ENCODE peak calls at places on chromosomes 13 and 19, in four cellular contexts. T, R, M and C are unnamed samples.

GRCh38 chr19:43532571-43532961 is 422 bp upstream of the ZNF575 start:
- DNase-seq in R (no peak), M (no peak), T (no peak), C (no peak)

GRCh38 chr19:7337380-7338194 is 11.2 kb upstream of the ARHGEF18 start:
- DNase-seq in T (no peak), R (no peak), M (no peak), C (no peak)

GRCh38 chr19:33350538-33351309 is 22.8 kb upstream of the CEBPG start:
- DNase-seq in M (peak; percentile 63), R (no peak), T (no peak), C (no peak)

GRCh38 chr13:19680751-19681150 is 47.3 kb downstream of the MPHOSPH8 start:
- DNase-seq in R (no peak), T (no peak), M (no peak), C (no peak)

GRCh38 chr19:48992571-48993174 is 436 bp downstream of the GYS1 start:
- DNase-seq in R (no peak), M (no peak), T (no peak), C (no peak)

GRCh38 chr19:43704002-43704705 is 11.7 kb upstream of the IRGC start:
- DNase-seq in M (no peak), R (no peak), T (no peak), C (no peak)

GRCh38 chr13:73338389-73338788 is 279.6 kb downstream of the KLF5 start:
- DNase-seq in T (no peak), R (no peak), M (no peak), C (no peak)

GRCh38 chr13:33079960-33080359 is 63.7 kb downstream of the KL start:
- DNase-seq in R (no peak), M (no peak), T (no peak), C (no peak)

GRCh38 chr13:98503175-98504028 is 73.5 kb downstream of the STK24 start:
- DNase-seq in M (no peak), R (no peak), T (no peak), C (no peak)

GRCh38 chr19:16886305-16886880 is 2.4 kb upstream of the F2RL3 start:
- DNase-seq in T (no peak), M (no peak), R (peak; percentile 73), C (no peak)

GRCh38 chr19:16351133-16351809 is 26.6 kb downstream of the KLF2 start:
- DNase-seq in T (no peak), R (no peak), M (no peak), C (no peak)

GRCh38 chr13:44198826-44199225 is 174.8 kb upstream of the SERP2 start:
- DNase-seq in R (no peak), T (no peak), M (no peak), C (no peak)

GRCh38 chr19:29016926-29017760 is 195.8 kb downstream of the UQCRFS1 start:
- DNase-seq in M (no peak), T (no peak), R (no peak), C (no peak)

GRCh38 chr19:7010722-7011593 is 10.3 kb downstream of the MBD3L2B start:
- DNase-seq in R (no peak), T (no peak), M (no peak), C (no peak)

GRCh38 chr13:95301135-95301946 is at the start of gene ABCC4:
- DNase-seq in R (peak; percentile 70), M (peak; percentile 22), T (no peak), C (no peak)

GRCh38 chr19:5002143-5002542 is 33.2 kb downstream of the KDM4B start:
- DNase-seq in T (no peak), R (no peak), M (no peak), C (peak; percentile 43)

GRCh38 chr13:101751488-101751887 is 299.0 kb downstream of the ITGBL1 start:
- DNase-seq in T (no peak), M (no peak), R (no peak), C (peak; percentile 11)

GRCh38 chr13:55553736-55554135 is 1587.0 kb upstream of the PRR20A start:
- DNase-seq in T (no peak), M (no peak), R (no peak), C (no peak)

GRCh38 chr13:31037874-31038475 is 105.5 kb downstream of the TEX26 start:
- DNase-seq in R (no peak), M (no peak), T (no peak), C (no peak)

GRCh38 chr19:21202865-21203494 is 61.1 kb downstream of the ZNF431 start:
- DNase-seq in T (no peak), R (no peak), M (no peak), C (no peak)

GRCh38 chr19:50178320-50178719 is 15.2 kb upstream of the IZUMO2 start:
- DNase-seq in M (no peak), R (no peak), T (no peak), C (no peak)

DNA sequence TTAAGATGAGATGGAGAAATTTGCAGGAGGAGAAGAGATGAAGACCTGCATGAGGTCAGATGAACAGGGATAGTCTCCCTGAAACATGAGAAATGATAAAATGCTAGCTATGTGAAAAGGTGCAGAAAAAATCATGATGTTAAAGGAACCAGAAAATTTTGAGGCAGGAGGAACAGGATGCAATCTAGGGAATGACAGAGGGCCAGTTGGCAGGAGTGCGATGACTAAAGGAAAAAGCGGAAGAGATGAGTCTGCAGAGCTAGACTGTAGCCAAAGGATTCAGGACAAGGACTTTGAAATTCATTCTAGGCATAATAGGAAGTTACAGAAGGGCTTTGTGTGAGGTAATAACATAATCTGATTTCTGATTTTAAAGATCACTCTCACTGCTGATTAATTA is 77.9 kb downstream of the TRPC4 start:
- DNase-seq in M (no peak), R (no peak), T (no peak), C (no peak)
- H3K27me3 ChIP-seq in M (no peaks in the 10 kb centered on the region), R (no peaks in the 10 kb centered on the region), T (no peaks in the 10 kb centered on the region), C (no peaks in the 10 kb centered on the region)

DNA sequence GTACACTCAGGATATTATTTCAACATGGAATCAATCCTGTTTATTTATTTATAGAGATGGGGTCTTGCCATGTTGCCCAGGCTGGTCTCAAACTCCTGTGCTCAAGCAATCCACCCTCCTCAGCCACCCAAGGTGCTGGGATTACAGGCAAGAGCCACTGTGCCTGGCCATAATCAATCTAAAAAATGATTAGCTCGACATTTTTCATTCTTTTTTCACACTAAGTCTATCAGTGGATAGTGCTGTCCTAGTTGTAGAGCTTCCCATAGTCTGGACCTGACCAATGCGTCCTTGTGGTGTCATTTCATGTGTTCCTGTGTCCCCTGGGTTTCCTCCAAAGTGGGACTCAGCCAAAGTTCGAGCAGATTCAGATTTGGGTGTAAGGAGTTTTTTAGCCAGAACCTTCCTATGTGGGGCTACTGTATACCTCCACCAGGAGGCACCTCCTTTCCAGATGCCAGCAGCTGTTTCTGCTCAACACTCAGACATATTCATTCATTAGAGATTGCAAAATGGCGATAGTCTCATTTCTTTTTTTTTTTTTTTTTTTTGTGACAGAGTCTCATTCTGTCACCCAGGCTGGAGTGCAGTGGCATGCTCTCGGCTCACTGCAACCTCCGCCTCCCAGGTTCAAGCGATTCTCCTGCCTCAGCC is 61.1 kb downstream of the MAP4K1 start:
- DNase-seq in R (no peak), T (no peak), M (no peak), C (no peak)
- TF ChIP-seq CTCF in R (no peak), T (peak; percentile 6), M (no peak), C (no peak)

DNA sequence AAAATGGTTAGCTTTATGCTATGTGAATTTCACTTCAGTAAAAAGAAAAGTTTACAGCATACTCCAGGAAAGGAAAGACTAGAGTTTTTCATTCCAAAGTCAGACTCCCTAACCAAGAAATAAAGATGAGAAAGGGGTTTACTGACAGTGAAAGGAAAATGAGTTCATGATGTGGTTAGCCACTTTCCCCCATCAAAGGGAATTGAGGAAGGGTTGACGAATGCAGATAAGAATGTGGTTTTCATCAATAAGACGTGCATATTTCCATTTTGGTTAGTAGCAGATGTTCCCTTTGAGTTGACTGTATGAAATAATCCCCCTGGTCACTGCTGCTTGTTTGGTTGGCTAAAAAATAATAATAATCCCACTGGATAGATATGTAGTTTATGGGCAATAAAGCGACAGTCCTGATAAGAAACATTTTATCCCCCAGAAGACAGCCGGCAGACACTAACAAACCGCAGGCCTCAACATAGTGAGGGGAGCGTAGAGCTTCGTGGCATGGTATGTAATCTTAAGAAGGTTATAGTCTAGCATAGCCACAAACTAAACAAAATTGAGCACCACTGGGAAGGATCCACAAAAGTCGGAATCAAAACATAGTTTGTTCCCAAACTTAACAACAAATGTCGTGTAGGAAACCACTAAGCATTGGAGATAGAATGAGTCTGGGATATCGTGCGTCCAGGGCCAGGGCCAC is 114.8 kb downstream of the COL4A2 start:
- DNase-seq in T (no peak), M (no peak), R (no peak), C (no peak)
- H3K4me3 ChIP-seq in T (no peak overlapping the region), M (no peak overlapping the region), R (no peak overlapping the region), C (no peak overlapping the region)

GRCh38 chr19:45496349-45496953 is 396 bp downstream of the RTN2 start:
- DNase-seq in M (no peak), R (no peak), T (no peak), C (no peak)
- H3K27me3 ChIP-seq in M (peaks cover 16% of the 10 kb centered on the region), R (peaks cover 42% of the 10 kb centered on the region), T (no peaks in the 10 kb centered on the region), C (no peaks in the 10 kb centered on the region)

GRCh38 chr19:32252333-32252669 is 93.1 kb upstream of the ZNF507 start:
- DNase-seq in T (no peak), M (no peak), R (no peak), C (no peak)

GRCh38 chr19:32256341-32256975 is 89.0 kb upstream of the ZNF507 start:
- DNase-seq in M (no peak), R (no peak), T (no peak), C (no peak)

GRCh38 chr19:32255566-32256295 is 89.7 kb upstream of the ZNF507 start:
- DNase-seq in M (no peak), R (no peak), T (no peak), C (no peak)

GRCh38 chr19:32253683-32254020 is 91.8 kb upstream of the ZNF507 start:
- DNase-seq in M (no peak), R (no peak), T (no peak), C (no peak)

DNA sequence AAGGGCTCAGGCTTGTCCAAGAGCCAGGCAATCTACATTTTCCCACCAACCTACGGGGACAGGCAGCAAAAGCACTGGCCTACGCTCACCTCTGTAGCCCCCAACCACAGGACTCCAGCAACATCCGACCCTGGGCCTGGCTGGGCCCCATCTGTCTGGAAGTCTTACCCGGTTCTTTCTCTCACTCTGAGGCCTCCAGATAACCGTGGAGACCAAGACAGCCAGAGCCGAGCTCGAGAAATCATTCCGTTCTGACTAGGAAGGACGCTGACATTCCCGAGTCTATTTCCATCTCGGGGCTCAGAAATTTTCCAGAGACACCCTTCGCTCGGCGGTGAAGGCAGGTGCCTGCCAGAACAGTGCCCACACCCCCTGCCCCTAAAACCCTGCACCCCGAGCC is 91.3 kb upstream of the ZNF507 start:
- DNase-seq in R (no peak), T (no peak), M (no peak), C (no peak)
- TF ChIP-seq CTCF in R (no peak), T (no peak), M (no peak), C (no peak)

GRCh38 chr19:1749373-1750342 is 3.6 kb upstream of the ONECUT3 start:
- DNase-seq in M (no peak), R (no peak), T (no peak), C (no peak)
- H3K4me3 ChIP-seq in M (no peak overlapping the region), R (peak overlapping the region; percentile 39), T (peak overlapping the region; percentile 42), C (no peak overlapping the region)